ENCODE peak calls at places on chromosomes 4 and X, in six cellular contexts. U, Y, W, S, L and M are unnamed samples.

GRCh38 chr4:73450398-73451004 is 14.5 kb downstream of the AFP start:
- DNase-seq in W (peak; percentile 38), L (no peak), U (no peak), S (no peak), Y (no peak), M (peak; percentile 96)

GRCh38 chrX:147626605-147627004 is 285.1 kb upstream of the FMR1 start:
- DNase-seq in U (no peak), S (no peak), W (no peak), L (no peak), Y (no peak), M (no peak)

GRCh38 chr4:83392562-83392961 is 57.9 kb upstream of the HPSE start:
- DNase-seq in Y (no peak), S (no peak), W (no peak), L (no peak), U (no peak), M (no peak)

GRCh38 chr4:14434916-14435315 is 567.4 kb upstream of the CPEB2 start:
- DNase-seq in U (no peak), L (no peak), Y (no peak), S (no peak), W (no peak), M (no peak)

GRCh38 chr4:173370130-173370476 is 651 bp upstream of the SAP30 start:
- DNase-seq in Y (peak; percentile 31), L (peak; percentile 62), S (peak; percentile 56), U (peak; percentile 82), W (peak; percentile 62), M (no peak)

GRCh38 chr4:138158746-138159297 is 83.3 kb downstream of the SLC7A11 start:
- DNase-seq in L (no peak), S (no peak), U (no peak), W (no peak), Y (no peak), M (no peak)

GRCh38 chrX:45134303-45134702 is 66.4 kb downstream of the DIPK2B start:
- DNase-seq in L (no peak), S (no peak), U (peak; percentile 50), Y (no peak), W (peak; percentile 36), M (peak; percentile 74)

GRCh38 chr4:113827285-113827684 is 65.7 kb upstream of the CAMK2D start:
- DNase-seq in L (no peak), S (no peak), W (no peak), U (no peak), Y (no peak), M (no peak)

GRCh38 chr4:184755278-184755677 is 21.4 kb upstream of the CENPU start:
- DNase-seq in W (no peak), S (no peak), L (no peak), Y (no peak), U (peak; percentile 41), M (no peak)

GRCh38 chrX:40897768-40898167 is 162.4 kb upstream of the MED14 start:
- DNase-seq in S (no peak), W (no peak), Y (no peak), L (no peak), U (no peak), M (no peak)

GRCh38 chr4:122854860-122855259 is 28.2 kb downstream of the FGF2 start:
- DNase-seq in Y (no peak), L (no peak), W (no peak), U (no peak), S (no peak), M (no peak)

GRCh38 chr4:8351931-8352367 is 82.4 kb downstream of the HTRA3 start:
- DNase-seq in U (no peak), W (peak; percentile 73), L (peak; percentile 48), Y (no peak), S (no peak), M (peak; percentile 53)

GRCh38 chr4:100894339-100894870 is 376.6 kb upstream of the EMCN start:
- DNase-seq in S (no peak), W (no peak), Y (no peak), U (no peak), L (no peak), M (no peak)

GRCh38 chrX:2500091-2500680 is 590 bp downstream of the DHRSX start:
- DNase-seq in U (peak; percentile 43), S (no peak), W (peak; percentile 38), Y (peak; percentile 84), L (no peak), M (peak; percentile 30)

GRCh38 chr4:163609046-163609445 is 114.6 kb downstream of the TMA16 start:
- DNase-seq in L (no peak), S (no peak), Y (no peak), U (no peak), W (no peak), M (no peak)
- H3K4me1 ChIP-seq in L (no peaks in the 10 kb centered on the region), S (no peaks in the 10 kb centered on the region), Y (no peaks in the 10 kb centered on the region), U (no peaks in the 10 kb centered on the region), W (no peaks in the 10 kb centered on the region), M (no peaks in the 10 kb centered on the region)

DNA sequence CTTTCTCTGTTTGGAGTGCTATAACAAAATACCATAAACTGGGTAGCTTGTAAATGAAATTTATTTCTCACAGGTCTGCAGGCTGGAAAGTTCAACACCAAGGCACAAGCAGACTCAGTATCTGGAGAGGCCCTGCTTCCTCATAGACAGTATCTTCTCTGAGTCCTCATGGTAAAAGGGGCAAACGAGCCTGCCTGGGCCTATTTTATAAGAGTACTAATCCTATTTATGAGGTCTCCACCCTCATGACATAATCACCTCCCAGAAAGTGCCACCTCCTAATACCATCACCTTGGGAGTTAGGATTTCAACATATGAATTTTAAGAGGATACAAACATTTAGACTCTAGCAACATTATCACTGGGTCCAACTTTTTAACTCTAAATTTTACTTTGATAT is 200.3 kb downstream of the STPG2 start:
- DNase-seq in S (no peak), L (no peak), W (no peak), Y (no peak), U (no peak), M (no peak)
- H3K27ac ChIP-seq in S (no peak overlapping the region), L (no peak overlapping the region), W (no peak overlapping the region), Y (no peak overlapping the region), U (no peak overlapping the region), M (no peak overlapping the region)

GRCh38 chrX:121456315-121456714 is 408.9 kb downstream of the GLUD2 start:
- DNase-seq in U (no peak), L (no peak), W (no peak), Y (no peak), S (no peak), M (no peak)
- H3K4me3 ChIP-seq in U (no peak overlapping the region), L (no peak overlapping the region), W (no peak overlapping the region), Y (no peak overlapping the region), S (no peak overlapping the region), M (no peak overlapping the region)

GRCh38 chr4:148790691-148791090 is 348.5 kb upstream of the NR3C2 start:
- DNase-seq in L (no peak), Y (no peak), S (no peak), U (no peak), W (no peak), M (no peak)
- H3K4me1 ChIP-seq in L (no peaks in the 10 kb centered on the region), Y (no peaks in the 10 kb centered on the region), S (no peaks in the 10 kb centered on the region), U (peaks cover 14% of the 10 kb centered on the region), W (no peaks in the 10 kb centered on the region), M (no peaks in the 10 kb centered on the region)

DNA sequence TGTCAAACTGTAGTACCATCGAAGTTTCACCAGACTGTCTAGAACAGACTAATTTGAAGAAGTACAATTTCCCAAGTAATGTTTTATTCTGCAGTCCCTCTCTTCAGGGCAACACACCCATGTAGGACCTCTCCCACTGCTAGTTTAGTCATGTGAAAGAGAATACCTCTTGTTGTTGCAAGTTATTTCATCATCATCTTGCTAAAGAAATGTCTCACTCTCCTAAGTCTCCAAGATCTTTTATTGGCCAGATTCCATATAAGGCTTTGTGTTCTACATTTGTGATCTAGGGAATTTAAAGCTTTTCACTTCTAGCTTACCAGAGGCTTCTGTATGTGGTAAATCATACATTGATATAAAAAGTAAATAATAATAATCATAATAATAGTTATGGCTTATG is 745.3 kb upstream of the MAGEB2 start:
- DNase-seq in L (no peak), S (no peak), Y (no peak), W (no peak), U (no peak), M (no peak)
- H3K27ac ChIP-seq in L (no peak overlapping the region), S (no peak overlapping the region), Y (no peak overlapping the region), W (no peak overlapping the region), U (no peak overlapping the region), M (no peak overlapping the region)

GRCh38 chr4:75146223-75146622 is 213.3 kb downstream of the PARM1 start:
- DNase-seq in U (no peak), Y (no peak), W (no peak), S (no peak), L (no peak), M (no peak)

GRCh38 chr4:75144475-75144874 is 211.6 kb downstream of the PARM1 start:
- DNase-seq in U (no peak), W (no peak), S (no peak), L (no peak), Y (no peak), M (no peak)

GRCh38 chr4:75142377-75142776 is 209.5 kb downstream of the PARM1 start:
- DNase-seq in L (no peak), W (no peak), S (no peak), U (no peak), Y (no peak), M (no peak)

GRCh38 chr4:75141162-75141561 is 208.2 kb downstream of the PARM1 start:
- DNase-seq in W (no peak), U (no peak), L (no peak), Y (no peak), S (no peak), M (peak; percentile 35)

GRCh38 chr4:75142850-75143249 is 209.9 kb downstream of the PARM1 start:
- DNase-seq in W (no peak), Y (no peak), L (no peak), S (no peak), U (no peak), M (peak; percentile 54)
- H3K4me3 ChIP-seq in W (no peak overlapping the region), Y (no peak overlapping the region), L (no peak overlapping the region), S (no peak overlapping the region), U (no peak overlapping the region), M (no peak overlapping the region)

GRCh38 chr4:6500481-6501135 is 28.2 kb upstream of the PPP2R2C start:
- DNase-seq in S (no peak), L (peak; percentile 15), U (no peak), Y (no peak), W (no peak), M (no peak)

GRCh38 chr4:6499241-6499605 is 26.8 kb upstream of the PPP2R2C start:
- DNase-seq in U (no peak), W (no peak), S (no peak), L (peak; percentile 17), Y (no peak), M (no peak)

GRCh38 chr4:6501171-6501570 is 28.8 kb upstream of the PPP2R2C start:
- DNase-seq in U (no peak), W (no peak), L (peak; percentile 3), Y (peak; percentile 37), S (no peak), M (no peak)

GRCh38 chr4:6497796-6498195 is 25.4 kb upstream of the PPP2R2C start:
- DNase-seq in S (no peak), Y (no peak), W (no peak), U (no peak), L (peak; percentile 14), M (no peak)

GRCh38 chr4:6498511-6499240 is 26.3 kb upstream of the PPP2R2C start:
- DNase-seq in S (no peak), Y (no peak), W (no peak), L (peak; percentile 9), U (no peak), M (no peak)
- H3K4me1 ChIP-seq in S (no peaks in the 10 kb centered on the region), Y (no peaks in the 10 kb centered on the region), W (no peaks in the 10 kb centered on the region), L (no peaks in the 10 kb centered on the region), U (no peaks in the 10 kb centered on the region), M (no peaks in the 10 kb centered on the region)

GRCh38 chr4:147118523-147118922 is 172.9 kb upstream of the TTC29 start:
- DNase-seq in U (peak; percentile 49), Y (no peak), L (no peak), W (peak; percentile 50), S (no peak), M (no peak)
- H3K27ac ChIP-seq in U (no peak overlapping the region), Y (no peak overlapping the region), L (no peak overlapping the region), W (peak overlapping the region; percentile 34), S (no peak overlapping the region), M (no peak overlapping the region)

GRCh38 chrX:130121505-130121800 is 11.2 kb upstream of the ELF4 start:
- DNase-seq in W (no peak), Y (no peak), S (no peak), L (no peak), U (no peak), M (no peak)
- H3K4me3 ChIP-seq in W (peak overlapping the region; percentile 22), Y (no peak overlapping the region), S (peak overlapping the region; percentile 36), L (peak overlapping the region; percentile 35), U (peak overlapping the region; percentile 39), M (no peak overlapping the region)